ENCODE peak calls at places on chromosomes 3 and 15, in ten cellular contexts. One of them, this sample, is unnamed.

GRCh38 chr3:134627831-134628230 is 23.0 kb downstream of the KY start:
- DNase-seq in neural crest cell: no peak
- DNase-seq in CD4-positive, alpha-beta memory T cell: no peak
- DNase-seq in CD4-positive, alpha-beta T cell: no peak
- DNase-seq in posterior cingulate gyrus: no peak
- DNase-seq in left ventricle myocardium superior: no peak
- DNase-seq in EL: peak
- DNase-seq in anterior cingulate cortex: no peak
- DNase-seq in NCI-H748 treated with DMSO at 0.1 percent for 48 hours: no peak
- DNase-seq in fibroblast of gingiva: no peak
- DNase-seq in this sample: no peak

GRCh38 chr15:68506071-68506470 is 72.7 kb upstream of the CORO2B start:
- DNase-seq in neural crest cell: no peak
- DNase-seq in CD4-positive, alpha-beta memory T cell: no peak
- DNase-seq in CD4-positive, alpha-beta T cell: no peak
- DNase-seq in posterior cingulate gyrus: no peak
- DNase-seq in left ventricle myocardium superior: no peak
- DNase-seq in EL: no peak
- DNase-seq in anterior cingulate cortex: no peak
- DNase-seq in NCI-H748 treated with DMSO at 0.1 percent for 48 hours: no peak
- DNase-seq in fibroblast of gingiva: no peak
- DNase-seq in this sample: no peak

GRCh38 chr3:47008851-47009224 is 29.4 kb downstream of the NBEAL2 start:
- DNase-seq in neural crest cell: no peak
- DNase-seq in CD4-positive, alpha-beta memory T cell: no peak
- DNase-seq in CD4-positive, alpha-beta T cell: no peak
- DNase-seq in posterior cingulate gyrus: no peak
- DNase-seq in left ventricle myocardium superior: no peak
- DNase-seq in EL: no peak
- DNase-seq in anterior cingulate cortex: no peak
- DNase-seq in NCI-H748 treated with DMSO at 0.1 percent for 48 hours: no peak
- DNase-seq in fibroblast of gingiva: no peak
- DNase-seq in this sample: no peak

GRCh38 chr3:160210799-160211221 is 14.4 kb upstream of the C3orf80 start:
- DNase-seq in neural crest cell: no peak
- DNase-seq in CD4-positive, alpha-beta memory T cell: no peak
- DNase-seq in CD4-positive, alpha-beta T cell: no peak
- DNase-seq in posterior cingulate gyrus: no peak
- DNase-seq in left ventricle myocardium superior: no peak
- DNase-seq in EL: peak
- DNase-seq in anterior cingulate cortex: no peak
- DNase-seq in NCI-H748 treated with DMSO at 0.1 percent for 48 hours: no peak
- DNase-seq in fibroblast of gingiva: peak
- DNase-seq in this sample: no peak

GRCh38 chr3:13264468-13264795 is 155.7 kb downstream of the NUP210 start:
- DNase-seq in neural crest cell: no peak
- DNase-seq in CD4-positive, alpha-beta memory T cell: no peak
- DNase-seq in CD4-positive, alpha-beta T cell: no peak
- DNase-seq in posterior cingulate gyrus: peak
- DNase-seq in left ventricle myocardium superior: peak
- DNase-seq in EL: no peak
- DNase-seq in anterior cingulate cortex: no peak
- DNase-seq in NCI-H748 treated with DMSO at 0.1 percent for 48 hours: no peak
- DNase-seq in fibroblast of gingiva: no peak
- DNase-seq in this sample: no peak

GRCh38 chr15:53569756-53570480 is 189.5 kb downstream of the WDR72 start:
- DNase-seq in neural crest cell: no peak
- DNase-seq in CD4-positive, alpha-beta memory T cell: no peak
- DNase-seq in CD4-positive, alpha-beta T cell: no peak
- DNase-seq in posterior cingulate gyrus: no peak
- DNase-seq in left ventricle myocardium superior: no peak
- DNase-seq in EL: no peak
- DNase-seq in anterior cingulate cortex: no peak
- DNase-seq in NCI-H748 treated with DMSO at 0.1 percent for 48 hours: no peak
- DNase-seq in fibroblast of gingiva: no peak
- DNase-seq in this sample: no peak

GRCh38 chr3:49294343-49294742 is 17.3 kb upstream of the C3orf62 start:
- DNase-seq in neural crest cell: no peak
- DNase-seq in CD4-positive, alpha-beta memory T cell: no peak
- DNase-seq in CD4-positive, alpha-beta T cell: no peak
- DNase-seq in posterior cingulate gyrus: peak
- DNase-seq in left ventricle myocardium superior: no peak
- DNase-seq in EL: no peak
- DNase-seq in anterior cingulate cortex: no peak
- DNase-seq in NCI-H748 treated with DMSO at 0.1 percent for 48 hours: no peak
- DNase-seq in fibroblast of gingiva: no peak
- DNase-seq in this sample: no peak

GRCh38 chr3:40914475-40914874 is 284.8 kb upstream of the CTNNB1 start:
- DNase-seq in neural crest cell: no peak
- DNase-seq in CD4-positive, alpha-beta memory T cell: no peak
- DNase-seq in CD4-positive, alpha-beta T cell: no peak
- DNase-seq in posterior cingulate gyrus: no peak
- DNase-seq in left ventricle myocardium superior: no peak
- DNase-seq in EL: no peak
- DNase-seq in anterior cingulate cortex: no peak
- DNase-seq in NCI-H748 treated with DMSO at 0.1 percent for 48 hours: no peak
- DNase-seq in fibroblast of gingiva: no peak
- DNase-seq in this sample: no peak

GRCh38 chr3:158379517-158379916 is 191.5 kb upstream of the MLF1 start:
- DNase-seq in neural crest cell: no peak
- DNase-seq in CD4-positive, alpha-beta memory T cell: no peak
- DNase-seq in CD4-positive, alpha-beta T cell: no peak
- DNase-seq in posterior cingulate gyrus: no peak
- DNase-seq in left ventricle myocardium superior: no peak
- DNase-seq in EL: no peak
- DNase-seq in anterior cingulate cortex: no peak
- DNase-seq in NCI-H748 treated with DMSO at 0.1 percent for 48 hours: no peak
- DNase-seq in fibroblast of gingiva: no peak
- DNase-seq in this sample: no peak

GRCh38 chr3:62365311-62366092 is 7.8 kb downstream of the FEZF2 start:
- DNase-seq in neural crest cell: no peak
- DNase-seq in CD4-positive, alpha-beta memory T cell: no peak
- DNase-seq in CD4-positive, alpha-beta T cell: no peak
- DNase-seq in posterior cingulate gyrus: no peak
- DNase-seq in left ventricle myocardium superior: no peak
- DNase-seq in EL: no peak
- DNase-seq in anterior cingulate cortex: no peak
- DNase-seq in NCI-H748 treated with DMSO at 0.1 percent for 48 hours: no peak
- DNase-seq in fibroblast of gingiva: no peak
- DNase-seq in this sample: no peak

GRCh38 chr15:94230886-94231727 is at the start of gene MCTP2:
- DNase-seq in neural crest cell: peak
- DNase-seq in CD4-positive, alpha-beta memory T cell: peak
- DNase-seq in CD4-positive, alpha-beta T cell: peak
- DNase-seq in posterior cingulate gyrus: peak
- DNase-seq in left ventricle myocardium superior: peak
- DNase-seq in EL: peak
- DNase-seq in anterior cingulate cortex: no peak
- DNase-seq in NCI-H748 treated with DMSO at 0.1 percent for 48 hours: peak
- DNase-seq in fibroblast of gingiva: peak
- DNase-seq in this sample: no peak

This sample was measured in occipital lobe.